ENCODE peak calls at places on chromosomes 2 and 18, in six cellular contexts. F is Karpas-422, T is IMR-90, W is HepG2, C is neural progenitor cell, H is colonic mucosa. O is an unnamed sample.

GRCh38 chr2:21041943-21042707 is 1.7 kb downstream of the APOB start:
- DNase-seq in W (peak), F (no peak), T (no peak), H (no peak), C (no peak), O (no peak)

GRCh38 chr2:128724547-128724946 is 405.9 kb upstream of the HS6ST1 start:
- DNase-seq in C (no peak), W (no peak), F (no peak), H (no peak), T (no peak), O (no peak)

GRCh38 chr18:53790817-53791216 is 433.7 kb downstream of the MBD2 start:
- DNase-seq in W (no peak), H (no peak), T (no peak), C (no peak), F (no peak), O (no peak)

GRCh38 chr2:85956647-85957039 is 67.9 kb upstream of the ST3GAL5 start:
- DNase-seq in T (no peak), W (no peak), C (no peak), H (no peak), F (no peak), O (no peak)

GRCh38 chr2:218896501-218897393 is 16.1 kb downstream of the WNT10A start:
- DNase-seq in H (peak), T (peak), C (peak), W (no peak), F (peak), O (peak)

GRCh38 chr18:63956755-63957154 is 7.7 kb downstream of the HMSD start:
- DNase-seq in T (no peak), F (no peak), C (no peak), W (no peak), H (no peak), O (no peak)

GRCh38 chr2:5560981-5561380 is 131.2 kb upstream of the SOX11 start:
- DNase-seq in H (no peak), C (no peak), F (no peak), T (peak), W (no peak), O (no peak)

GRCh38 chr2:127986548-127987079 is 41.2 kb downstream of the SAP130 start:
- DNase-seq in H (no peak), T (no peak), F (no peak), C (no peak), W (no peak), O (no peak)

GRCh38 chr2:234771985-234772774 is 179.6 kb upstream of the SH3BP4 start:
- DNase-seq in T (peak), F (no peak), W (no peak), C (no peak), H (no peak), O (no peak)

GRCh38 chr2:32418777-32419176 is 62.0 kb downstream of the BIRC6 start:
- DNase-seq in T (peak), W (no peak), F (no peak), C (no peak), H (no peak), O (no peak)

GRCh38 chr2:133293544-133294270 is 274.6 kb downstream of the NCKAP5 start:
- DNase-seq in W (no peak), C (no peak), F (no peak), H (no peak), T (peak), O (no peak)

GRCh38 chr2:143026411-143027054 is 102.7 kb upstream of the ARHGAP15 start:
- DNase-seq in H (no peak), F (no peak), C (peak), T (no peak), W (no peak), O (no peak)
- H3K9ac ChIP-seq in H (no peak), F (no peak), C (no peak), T (no peak), W (no peak), O (no peak)

GRCh38 chr2:18626958-18627650 is 37.7 kb upstream of the NT5C1B start:
- DNase-seq in C (no peak), W (no peak), T (no peak), F (no peak), H (no peak), O (no peak)
- H3K9ac ChIP-seq in C (no peak), W (no peak), T (no peak), F (no peak), H (no peak), O (no peak)

DNA sequence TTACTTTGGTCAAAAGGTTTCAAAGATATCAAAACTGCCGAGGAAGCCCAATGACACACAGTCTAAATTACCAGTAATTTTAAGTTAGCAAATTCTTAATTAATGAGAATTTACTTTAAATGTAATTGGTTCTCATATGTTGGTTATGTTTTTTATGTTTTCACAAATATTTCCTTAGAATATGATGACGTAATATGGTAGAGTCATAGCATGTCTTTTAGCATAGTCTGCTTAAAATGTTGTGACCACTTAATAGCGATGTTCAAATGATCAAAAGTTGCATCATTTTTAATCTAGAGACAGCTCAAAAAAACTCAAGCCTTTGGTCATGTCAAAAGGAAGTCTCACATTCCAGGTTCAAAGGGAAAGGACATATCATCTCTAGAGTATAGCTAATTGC is 123.3 kb upstream of the ST6GAL2 start:
- DNase-seq in C (no peak), T (no peak), H (no peak), F (no peak), W (no peak), O (no peak)
- H3K9ac ChIP-seq in C (no peak), T (no peak), H (no peak), F (no peak), W (no peak), O (no peak)

GRCh38 chr2:240567872-240568677 is at the start of gene RNPEPL1:
- DNase-seq in W (no peak), C (peak), F (peak), T (no peak), H (peak), O (no peak)
- H3K9ac ChIP-seq in W (peak), C (no peak), F (peak), T (peak), H (peak), O (peak)

O was measured in keratinocyte.